ENCODE peak calls at places on chromosome 18, in nine cellular contexts. One of them, this sample, is unnamed.

GRCh38 chr18:5969355-5970003 is 74.2 kb upstream of the TMEM200C start:
- DNase-seq in H9: no peak
- DNase-seq in activated T-helper 1 cell treated with Interleukin-2 at 50 U/mL for 16 hours: no peak
- DNase-seq in activated CD4-positive, alpha-beta T cell treated with anti-CD3 and anti-CD28 coated beads, Interleukin-2, amount 10 ng/mL, durations not matched to agents 7 days and 5 days: no peak
- DNase-seq in GM19239: no peak
- DNase-seq in AML-193: no peak
- DNase-seq in AG09309: no peak
- DNase-seq in frontal cortex: no peak
- DNase-seq in C1 segment of cervical spinal cord: no peak
- DNase-seq in this sample: no peak

GRCh38 chr18:24763765-24764548 is 303.5 kb downstream of the HRH4 start:
- DNase-seq in H9: no peak
- DNase-seq in activated T-helper 1 cell treated with Interleukin-2 at 50 U/mL for 16 hours: no peak
- DNase-seq in activated CD4-positive, alpha-beta T cell treated with anti-CD3 and anti-CD28 coated beads, Interleukin-2, amount 10 ng/mL, durations not matched to agents 7 days and 5 days: no peak
- DNase-seq in GM19239: no peak
- DNase-seq in AML-193: no peak
- DNase-seq in AG09309: peak
- DNase-seq in frontal cortex: no peak
- DNase-seq in C1 segment of cervical spinal cord: no peak
- DNase-seq in this sample: no peak

GRCh38 chr18:9643549-9643948 is 29.2 kb upstream of the PPP4R1 start:
- DNase-seq in H9: peak
- DNase-seq in activated T-helper 1 cell treated with Interleukin-2 at 50 U/mL for 16 hours: no peak
- DNase-seq in activated CD4-positive, alpha-beta T cell treated with anti-CD3 and anti-CD28 coated beads, Interleukin-2, amount 10 ng/mL, durations not matched to agents 7 days and 5 days: no peak
- DNase-seq in GM19239: no peak
- DNase-seq in AML-193: no peak
- DNase-seq in AG09309: peak
- DNase-seq in frontal cortex: no peak
- DNase-seq in C1 segment of cervical spinal cord: no peak
- DNase-seq in this sample: peak

GRCh38 chr18:48186084-48186798 is 222.9 kb downstream of the ZBTB7C start:
- DNase-seq in H9: peak
- DNase-seq in activated T-helper 1 cell treated with Interleukin-2 at 50 U/mL for 16 hours: no peak
- DNase-seq in activated CD4-positive, alpha-beta T cell treated with anti-CD3 and anti-CD28 coated beads, Interleukin-2, amount 10 ng/mL, durations not matched to agents 7 days and 5 days: no peak
- DNase-seq in GM19239: no peak
- DNase-seq in AML-193: no peak
- DNase-seq in AG09309: no peak
- DNase-seq in frontal cortex: no peak
- DNase-seq in C1 segment of cervical spinal cord: no peak
- DNase-seq in this sample: no peak

GRCh38 chr18:26757263-26758019 is 108.1 kb downstream of the AQP4 start:
- DNase-seq in H9: no peak
- DNase-seq in activated T-helper 1 cell treated with Interleukin-2 at 50 U/mL for 16 hours: no peak
- DNase-seq in activated CD4-positive, alpha-beta T cell treated with anti-CD3 and anti-CD28 coated beads, Interleukin-2, amount 10 ng/mL, durations not matched to agents 7 days and 5 days: no peak
- DNase-seq in GM19239: no peak
- DNase-seq in AML-193: no peak
- DNase-seq in AG09309: no peak
- DNase-seq in frontal cortex: no peak
- DNase-seq in C1 segment of cervical spinal cord: no peak
- DNase-seq in this sample: no peak

GRCh38 chr18:21557607-21558253 is 42.8 kb downstream of the ESCO1 start:
- DNase-seq in H9: no peak
- DNase-seq in activated T-helper 1 cell treated with Interleukin-2 at 50 U/mL for 16 hours: no peak
- DNase-seq in activated CD4-positive, alpha-beta T cell treated with anti-CD3 and anti-CD28 coated beads, Interleukin-2, amount 10 ng/mL, durations not matched to agents 7 days and 5 days: no peak
- DNase-seq in GM19239: no peak
- DNase-seq in AML-193: no peak
- DNase-seq in AG09309: no peak
- DNase-seq in frontal cortex: no peak
- DNase-seq in C1 segment of cervical spinal cord: no peak
- DNase-seq in this sample: no peak

GRCh38 chr18:28767201-28767600 is 590.3 kb upstream of the CDH2 start:
- DNase-seq in H9: no peak
- DNase-seq in activated T-helper 1 cell treated with Interleukin-2 at 50 U/mL for 16 hours: no peak
- DNase-seq in activated CD4-positive, alpha-beta T cell treated with anti-CD3 and anti-CD28 coated beads, Interleukin-2, amount 10 ng/mL, durations not matched to agents 7 days and 5 days: no peak
- DNase-seq in GM19239: no peak
- DNase-seq in AML-193: no peak
- DNase-seq in AG09309: no peak
- DNase-seq in frontal cortex: no peak
- DNase-seq in C1 segment of cervical spinal cord: no peak
- DNase-seq in this sample: no peak

GRCh38 chr18:78875268-78875997 is 104.2 kb upstream of the SALL3 start:
- DNase-seq in H9: peak
- DNase-seq in activated T-helper 1 cell treated with Interleukin-2 at 50 U/mL for 16 hours: no peak
- DNase-seq in activated CD4-positive, alpha-beta T cell treated with anti-CD3 and anti-CD28 coated beads, Interleukin-2, amount 10 ng/mL, durations not matched to agents 7 days and 5 days: peak
- DNase-seq in GM19239: peak
- DNase-seq in AML-193: peak
- DNase-seq in AG09309: no peak
- DNase-seq in frontal cortex: no peak
- DNase-seq in C1 segment of cervical spinal cord: no peak
- DNase-seq in this sample: peak

GRCh38 chr18:49838381-49838780 is 25.0 kb upstream of the ACAA2 start:
- DNase-seq in H9: no peak
- DNase-seq in activated T-helper 1 cell treated with Interleukin-2 at 50 U/mL for 16 hours: no peak
- DNase-seq in activated CD4-positive, alpha-beta T cell treated with anti-CD3 and anti-CD28 coated beads, Interleukin-2, amount 10 ng/mL, durations not matched to agents 7 days and 5 days: no peak
- DNase-seq in GM19239: no peak
- DNase-seq in AML-193: no peak
- DNase-seq in AG09309: no peak
- DNase-seq in frontal cortex: no peak
- DNase-seq in C1 segment of cervical spinal cord: no peak
- DNase-seq in this sample: no peak

GRCh38 chr18:36578871-36579270 is 249.9 kb downstream of the TPGS2 start:
- DNase-seq in H9: no peak
- DNase-seq in activated T-helper 1 cell treated with Interleukin-2 at 50 U/mL for 16 hours: no peak
- DNase-seq in activated CD4-positive, alpha-beta T cell treated with anti-CD3 and anti-CD28 coated beads, Interleukin-2, amount 10 ng/mL, durations not matched to agents 7 days and 5 days: no peak
- DNase-seq in GM19239: no peak
- DNase-seq in AML-193: no peak
- DNase-seq in AG09309: peak
- DNase-seq in frontal cortex: no peak
- DNase-seq in C1 segment of cervical spinal cord: no peak
- DNase-seq in this sample: no peak

This sample was measured in A549.